ENCODE peak calls at places on chromosomes 6 and 20, in seven cellular contexts. Y, S, L, P, T, Z and A are unnamed samples.

GRCh38 chr6:117449549-117450439 is 24.1 kb upstream of the ROS1 start:
- DNase-seq in Y (peak), S (peak), L (peak), P (peak), T (no peak), Z (peak), A (peak)

GRCh38 chr6:42133926-42134325 is 8.5 kb downstream of the C6orf132 start:
- DNase-seq in Y (no peak), S (no peak), L (no peak), P (no peak), T (no peak), Z (no peak), A (no peak)

GRCh38 chr6:142756215-142756630 is 188.8 kb downstream of the HIVEP2 start:
- DNase-seq in Y (peak), S (no peak), L (no peak), P (peak), T (no peak), Z (no peak), A (peak)

GRCh38 chr6:66900081-66900770 is 1193.2 kb upstream of the EYS start:
- DNase-seq in Y (peak), S (no peak), L (no peak), P (no peak), T (no peak), Z (no peak), A (no peak)

GRCh38 chr6:53673138-53673801 is 7.7 kb upstream of the KLHL31 start:
- DNase-seq in Y (peak), S (no peak), L (no peak), P (peak), T (no peak), Z (no peak), A (peak)

GRCh38 chr20:695165-695866 is 19.7 kb upstream of the SCRT2 start:
- DNase-seq in Y (no peak), S (no peak), L (no peak), P (no peak), T (peak), Z (no peak), A (no peak)

GRCh38 chr6:30325873-30326445 is 768 bp upstream of the TRIM39 start:
- DNase-seq in Y (peak), S (no peak), L (peak), P (peak), T (peak), Z (peak), A (peak)

GRCh38 chr20:371755-372542 is 8.6 kb upstream of the TRIB3 start:
- DNase-seq in Y (peak), S (peak), L (no peak), P (peak), T (peak), Z (no peak), A (no peak)

GRCh38 chr20:25480156-25480555 is 72.7 kb downstream of the GINS1 start:
- DNase-seq in Y (no peak), S (no peak), L (no peak), P (no peak), T (no peak), Z (no peak), A (no peak)

GRCh38 chr20:15091417-15092017 is 754.1 kb upstream of the FLRT3 start:
- DNase-seq in Y (no peak), S (no peak), L (no peak), P (no peak), T (no peak), Z (no peak), A (no peak)

GRCh38 chr6:21999012-21999528 is 297.8 kb downstream of the PRL start:
- DNase-seq in Y (peak), S (no peak), L (no peak), P (peak), T (no peak), Z (no peak), A (peak)

GRCh38 chr20:52083627-52084232 is 107.8 kb downstream of the ZFP64 start:
- DNase-seq in Y (peak), S (peak), L (peak), P (peak), T (no peak), Z (peak), A (peak)

GRCh38 chr6:166046232-166046631 is 121.4 kb downstream of the TBXT start:
- DNase-seq in Y (peak), S (no peak), L (no peak), P (peak), T (no peak), Z (no peak), A (peak)

GRCh38 chr6:8182209-8182845 is 80.0 kb upstream of the EEF1E1 start:
- DNase-seq in Y (peak), S (no peak), L (no peak), P (peak), T (no peak), Z (no peak), A (no peak)

GRCh38 chr6:160238786-160239751 is 19.6 kb downstream of the SLC22A2 start:
- DNase-seq in Y (peak), S (peak), L (no peak), P (peak), T (no peak), Z (no peak), A (no peak)

GRCh38 chr6:2355155-2355554 is 109.8 kb upstream of the GMDS start:
- DNase-seq in Y (no peak), S (no peak), L (no peak), P (no peak), T (no peak), Z (no peak), A (peak)

GRCh38 chr6:39301606-39302005 is 12.6 kb downstream of the KCNK17 start:
- DNase-seq in Y (no peak), S (no peak), L (no peak), P (no peak), T (no peak), Z (no peak), A (no peak)

GRCh38 chr20:8601542-8601912 is 467.4 kb upstream of the PLCB4 start:
- DNase-seq in Y (no peak), S (no peak), L (peak), P (no peak), T (no peak), Z (no peak), A (no peak)

GRCh38 chr6:2708456-2708855 is 42.3 kb downstream of the MYLK4 start:
- DNase-seq in Y (peak), S (no peak), L (no peak), P (peak), T (no peak), Z (no peak), A (peak)

GRCh38 chr20:8940311-8940710 is 128.6 kb upstream of the PLCB4 start:
- DNase-seq in Y (no peak), S (no peak), L (no peak), P (no peak), T (no peak), Z (no peak), A (no peak)

GRCh38 chr6:156600678-156601077 is 176.5 kb upstream of the ARID1B start:
- DNase-seq in Y (no peak), S (no peak), L (no peak), P (no peak), T (no peak), Z (no peak), A (peak)

GRCh38 chr6:152587473-152587872 is 49.7 kb downstream of the SYNE1 start:
- DNase-seq in Y (no peak), S (no peak), L (peak), P (no peak), T (no peak), Z (no peak), A (no peak)

GRCh38 chr6:44657201-44657824 is 269.8 kb downstream of the CDC5L start:
- DNase-seq in Y (no peak), S (no peak), L (no peak), P (no peak), T (peak), Z (no peak), A (peak)
- TF ChIP-seq CTCF in Y (no peak), S (no peak), L (no peak), P (no peak), T (no peak), Z (no peak), A (no peak)

DNA sequence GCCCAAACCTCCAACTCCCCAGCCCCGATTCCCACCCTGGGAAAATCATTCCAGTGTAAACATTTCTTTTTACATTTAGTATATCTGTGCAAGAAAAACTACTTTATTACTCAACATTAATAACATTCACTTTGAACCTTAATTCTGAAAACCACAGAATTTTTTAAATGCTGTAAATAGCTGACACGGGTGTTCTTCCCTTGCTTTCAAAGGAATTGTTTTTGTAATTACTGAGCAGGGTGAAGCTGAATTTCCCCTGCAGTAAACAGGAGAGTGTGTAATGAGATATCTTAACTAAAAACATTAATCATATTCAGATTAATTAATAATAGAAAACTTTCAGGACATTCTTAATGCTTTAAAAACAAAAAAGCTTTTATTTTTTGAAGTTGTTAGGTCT is 99.3 kb upstream of the CITED2 start:
- DNase-seq in Y (peak), S (no peak), L (no peak), P (no peak), T (no peak), Z (no peak), A (peak)
- H3K4me3 ChIP-seq in Y (no peak), S (no peak), L (no peak), P (no peak), T (peak), Z (no peak), A (no peak)

GRCh38 chr6:34560366-34561226 is 4.5 kb upstream of the SPDEF start:
- DNase-seq in Y (peak), S (no peak), L (no peak), P (peak), T (no peak), Z (no peak), A (peak)
- TF ChIP-seq CTCF in Y (no peak), S (no peak), L (peak), P (no peak), T (no peak), Z (no peak), A (peak)

DNA sequence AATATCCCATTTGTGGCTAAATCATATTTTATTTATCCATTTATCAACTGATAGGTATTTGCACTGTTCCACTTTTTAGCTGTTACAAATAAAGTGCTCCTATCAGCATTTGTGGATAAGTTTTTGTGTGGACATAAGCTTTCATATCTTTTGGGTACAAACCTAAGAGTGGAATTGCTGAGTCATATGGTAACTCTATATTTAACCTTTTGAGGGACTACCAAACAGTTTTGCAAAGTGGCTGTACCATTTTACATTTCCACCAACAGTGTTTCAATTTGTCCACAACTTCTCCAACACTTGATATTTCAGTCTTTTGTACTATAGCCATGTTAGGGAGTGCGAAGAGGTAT is 23.6 kb upstream of the ECHDC1 start:
- DNase-seq in Y (peak), S (no peak), L (no peak), P (no peak), T (no peak), Z (no peak), A (no peak)
- H3K4me3 ChIP-seq in Y (no peak), S (no peak), L (no peak), P (no peak), T (no peak), Z (no peak), A (no peak)

DNA sequence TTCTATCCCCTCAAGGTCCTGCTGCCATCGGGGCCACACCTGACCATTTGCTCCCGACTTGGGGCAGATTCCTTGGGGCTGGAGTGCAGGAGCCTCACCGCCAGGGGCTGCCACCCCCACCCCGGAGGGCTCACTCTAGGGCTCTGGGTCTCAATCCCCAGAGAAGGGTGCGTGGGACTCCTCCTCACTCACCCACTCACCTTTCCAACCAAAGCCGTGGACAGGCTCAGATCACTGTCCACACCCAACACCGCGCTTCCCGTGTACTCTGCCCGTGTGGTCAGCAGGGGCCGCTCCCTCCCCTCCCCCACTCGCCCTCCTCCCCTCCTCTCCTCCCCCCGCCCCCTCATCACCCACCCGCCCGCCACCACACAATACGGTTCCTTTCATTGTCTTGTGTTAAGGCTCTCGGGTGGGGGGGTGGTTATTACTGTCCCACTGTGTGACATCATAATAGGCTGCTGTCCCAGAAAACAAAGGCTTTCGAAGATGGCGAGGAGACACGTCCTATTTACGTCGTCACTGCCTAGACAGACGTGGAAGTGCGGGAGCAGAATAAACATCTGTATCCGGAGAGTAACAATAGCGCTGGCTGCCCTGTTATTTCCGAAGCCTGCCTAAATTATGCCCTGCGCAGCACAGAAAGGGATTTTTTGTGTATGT is 85.8 kb downstream of the YTHDF1 start:
- DNase-seq in Y (no peak), S (no peak), L (no peak), P (no peak), T (peak), Z (no peak), A (no peak)
- TF ChIP-seq CTCF in Y (no peak), S (no peak), L (no peak), P (no peak), T (no peak), Z (no peak), A (no peak)

GRCh38 chr6:56642366-56643261 is at the start of gene DST:
- DNase-seq in Y (peak), S (no peak), L (no peak), P (peak), T (no peak), Z (no peak), A (no peak)
- H3K4me3 ChIP-seq in Y (no peak), S (no peak), L (no peak), P (no peak), T (no peak), Z (no peak), A (no peak)